ENCODE peak calls at places on chromosomes 13 and 19, in six cellular contexts. K is adrenal gland, M is nephron progenitor cell, X is heart left ventricle, O is astrocyte, D is OCI-LY7. W is an unnamed sample.

GRCh38 chr19:10478903-10479384 is 24.2 kb downstream of the KEAP1 start:
- DNase-seq in D (peak; percentile 41), X (peak; percentile 94), M (peak; percentile 78), O (peak; percentile 76), K (peak; percentile 93), W (peak; percentile 95)

GRCh38 chr13:59391696-59392095 is 772.0 kb downstream of the DIAPH3 start:
- DNase-seq in X (peak; percentile 37), D (peak; percentile 83), O (peak; percentile 36), M (peak; percentile 46), K (peak; percentile 50), W (peak; percentile 68)

GRCh38 chr19:7820588-7820987 is 9.4 kb upstream of the EVI5L start:
- DNase-seq in D (no peak), X (no peak), O (no peak), K (no peak), M (no peak), W (no peak)

GRCh38 chr19:43407416-43408005 is 7.2 kb upstream of the TEX101 start:
- DNase-seq in X (no peak), K (no peak), D (no peak), M (no peak), O (no peak), W (no peak)

GRCh38 chr19:48461982-48462655 is 6.7 kb downstream of the KCNJ14 start:
- DNase-seq in X (peak; percentile 24), K (peak; percentile 16), D (peak; percentile 35), O (no peak), M (no peak), W (peak; percentile 31)

GRCh38 chr13:29954082-29955043 is 103.9 kb upstream of the UBL3 start:
- DNase-seq in K (no peak), M (no peak), D (no peak), X (no peak), O (no peak), W (peak; percentile 69)

GRCh38 chr13:45238945-45239795 is 38.3 kb upstream of the KCTD4 start:
- DNase-seq in O (peak; percentile 70), D (no peak), K (no peak), M (no peak), X (no peak), W (no peak)

GRCh38 chr13:71359641-71360040 is 507.4 kb downstream of the DACH1 start:
- DNase-seq in M (no peak), O (no peak), K (no peak), X (no peak), D (no peak), W (no peak)

GRCh38 chr13:86907116-86907515 is 764.1 kb upstream of the SLITRK5 start:
- DNase-seq in X (no peak), D (no peak), O (peak; percentile 47), M (no peak), K (no peak), W (no peak)

GRCh38 chr13:29578300-29579048 is 17.0 kb downstream of the SLC7A1 start:
- DNase-seq in X (no peak), D (no peak), K (peak; percentile 41), O (no peak), M (no peak), W (no peak)

GRCh38 chr19:4267101-4267900 is 11.8 kb upstream of the SHD start:
- DNase-seq in K (peak; percentile 48), X (peak; percentile 60), D (peak; percentile 75), M (peak; percentile 80), O (no peak), W (peak; percentile 79)

GRCh38 chr13:31755803-31756212 is 16.5 kb downstream of the RXFP2 start:
- DNase-seq in D (no peak), X (no peak), M (no peak), K (no peak), O (peak; percentile 66), W (no peak)

GRCh38 chr13:108213946-108214345 is 1.4 kb downstream of the LIG4 start:
- DNase-seq in K (no peak), O (peak; percentile 53), X (no peak), D (no peak), M (no peak), W (no peak)

GRCh38 chr13:48037346-48038173 is at the start of gene NUDT15:
- DNase-seq in O (peak; percentile 92), D (peak; percentile 98), M (peak; percentile 91), X (peak; percentile 96), K (peak; percentile 95), W (peak; percentile 97)

GRCh38 chr19:33447336-33448158 is 74.0 kb downstream of the CEBPG start:
- DNase-seq in M (no peak), D (no peak), K (peak; percentile 3), O (no peak), X (no peak), W (no peak)

GRCh38 chr19:27774337-27774736 is 1438.6 kb downstream of the UQCRFS1 start:
- DNase-seq in M (no peak), O (no peak), D (peak; percentile 34), X (no peak), K (no peak), W (peak; percentile 14)

GRCh38 chr13:98565726-98566577 is 11.0 kb downstream of the STK24 start:
- DNase-seq in K (peak; percentile 59), M (no peak), O (peak; percentile 29), X (peak; percentile 57), D (peak; percentile 19), W (no peak)

GRCh38 chr19:28522545-28522922 is 690.4 kb downstream of the UQCRFS1 start:
- DNase-seq in K (no peak), M (no peak), O (no peak), D (no peak), X (no peak), W (no peak)

GRCh38 chr13:51113186-51113881 is 2.3 kb upstream of the C13orf42 start:
- DNase-seq in X (no peak), K (no peak), D (no peak), O (no peak), M (no peak), W (no peak)

GRCh38 chr19:47111081-47111589 is 2.4 kb downstream of the ZC3H4 start:
- DNase-seq in D (peak; percentile 60), X (no peak), O (no peak), K (no peak), M (peak; percentile 33), W (peak; percentile 68)

GRCh38 chr13:26324867-26325266 is 70.9 kb downstream of the CDK8 start:
- DNase-seq in M (no peak), K (no peak), O (peak; percentile 32), D (no peak), X (no peak), W (no peak)

GRCh38 chr13:30345426-30346100 is 38.2 kb upstream of the KATNAL1 start:
- DNase-seq in D (no peak), M (no peak), K (no peak), X (no peak), O (no peak), W (no peak)

GRCh38 chr19:2507109-2507508 is 31.2 kb downstream of the GADD45B start:
- DNase-seq in D (peak; percentile 29), M (no peak), O (peak; percentile 41), K (no peak), X (no peak), W (peak; percentile 50)

GRCh38 chr13:33169273-33169980 is 116.1 kb downstream of the STARD13 start:
- DNase-seq in K (no peak), M (no peak), O (peak; percentile 95), X (no peak), D (no peak), W (no peak)

DNA sequence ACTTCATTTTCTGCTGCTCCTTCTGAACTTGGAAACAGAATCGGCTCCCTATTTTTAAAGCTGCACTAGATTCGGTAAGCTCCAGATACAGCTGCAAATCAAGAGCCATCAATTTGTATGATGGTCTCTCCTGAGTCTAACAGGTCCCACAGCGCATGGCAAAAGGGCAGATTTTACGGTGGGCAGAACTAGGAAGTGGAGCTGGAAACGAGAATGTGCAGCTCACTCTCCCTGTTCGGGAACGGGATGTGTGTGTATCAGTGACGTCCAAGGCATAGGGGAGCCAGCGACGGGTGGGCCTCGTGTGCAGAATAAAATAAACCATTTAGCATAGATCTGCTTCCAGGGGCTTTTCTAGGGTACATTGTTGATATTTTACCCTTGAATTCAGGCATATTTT is 74.2 kb downstream of the COL4A1 start:
- DNase-seq in X (no peak), M (no peak), K (no peak), D (no peak), O (no peak), W (no peak)
- TF ChIP-seq CTCF in X (no peak), M (no peak), K (no peak), D (no peak), O (no peak), W (no peak)

GRCh38 chr13:41059896-41060722 is 1.2 kb upstream of the WBP4 start:
- DNase-seq in O (peak; percentile 81), X (peak; percentile 94), D (peak; percentile 88), K (peak; percentile 94), M (peak; percentile 87), W (peak; percentile 87)
- TF ChIP-seq CTCF in O (no peak), X (no peak), D (peak; percentile 72), K (peak; percentile 9), M (no peak), W (peak; percentile 26)

DNA sequence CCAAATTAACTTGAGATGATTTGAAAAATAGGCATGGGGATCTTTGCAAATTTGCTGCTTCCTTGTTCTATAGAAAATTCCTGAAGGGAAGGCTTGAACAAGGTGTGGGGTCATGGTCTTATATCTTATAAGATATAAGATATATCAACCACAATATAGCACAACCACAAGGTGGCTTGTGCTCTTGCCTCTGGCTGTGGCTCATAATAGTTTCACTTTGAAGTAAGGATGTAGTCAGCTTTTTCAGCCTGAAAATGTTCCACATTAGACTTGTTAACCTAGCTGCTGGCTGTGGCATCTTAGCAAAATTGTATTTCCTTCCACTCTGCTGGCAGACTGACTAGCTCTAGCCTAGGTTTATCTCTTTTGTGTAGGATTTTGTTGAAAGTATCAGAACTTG is 169.7 kb downstream of the KLF5 start:
- DNase-seq in D (no peak), X (no peak), O (no peak), K (no peak), M (no peak), W (peak; percentile 42)
- TF ChIP-seq CTCF in D (no peak), X (no peak), O (no peak), K (no peak), M (no peak), W (no peak)

GRCh38 chr19:1238373-1239303 is 833 bp upstream of the CBARP start:
- DNase-seq in M (no peak), D (no peak), K (no peak), O (no peak), X (peak; percentile 42), W (no peak)
- TF ChIP-seq CTCF in M (no peak), D (no peak), K (no peak), O (no peak), X (no peak), W (no peak)

DNA sequence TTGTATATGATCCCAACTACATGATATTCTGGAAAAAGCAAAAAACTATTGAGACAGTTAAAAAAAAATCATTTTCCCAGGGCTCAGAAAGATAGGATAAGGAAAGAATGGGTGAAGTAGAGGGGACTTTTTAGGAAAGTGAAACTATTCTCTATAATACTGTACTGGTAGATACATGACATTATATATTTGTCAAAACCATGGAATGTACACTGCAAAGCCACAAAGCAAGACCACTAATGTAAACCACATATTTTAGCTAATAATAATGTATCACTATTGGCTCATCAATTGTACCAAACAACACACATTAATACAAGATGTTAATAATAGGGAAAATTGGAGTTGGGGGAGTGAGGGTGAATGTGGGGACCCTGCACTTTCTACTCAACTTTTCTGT is 182.6 kb downstream of the EFNB2 start:
- DNase-seq in D (no peak), O (no peak), X (no peak), K (no peak), M (no peak), W (no peak)
- TF ChIP-seq CTCF in D (no peak), O (no peak), X (no peak), K (no peak), M (no peak), W (no peak)